ENCODE peak calls at places on chromosome 21, in ten cellular contexts. U is CD8-positive, alpha-beta T cell; S is colonic mucosa; Z is A549; A is esophagus squamous epithelium; P is upper lobe of right lung; Y is cardiac muscle cell; M is CD4-positive, CD25-positive, alpha-beta regulatory T cell; Q is heart left ventricle; I is stomach. F is an unnamed sample.

GRCh38 chr21:16420086-16420724 is 690.4 kb downstream of the USP25 start:
- DNase-seq in U (no peak), S (no peak), Z (no peak), A (no peak), P (no peak), Y (peak; percentile 47), M (no peak), Q (peak; percentile 63), I (peak; percentile 42), F (no peak)

GRCh38 chr21:14766241-14766640 is 220.1 kb upstream of the SAMSN1 start:
- DNase-seq in U (no peak), S (no peak), Z (no peak), A (no peak), P (no peak), Y (no peak), M (no peak), Q (no peak), I (no peak), F (no peak)

GRCh38 chr21:16211339-16212303 is 481.8 kb downstream of the USP25 start:
- DNase-seq in U (no peak), S (no peak), Z (no peak), A (no peak), P (no peak), Y (peak; percentile 41), M (no peak), Q (no peak), I (no peak), F (no peak)

GRCh38 chr21:39173999-39174398 is 9.3 kb downstream of the PSMG1 start:
- DNase-seq in U (no peak), S (no peak), Z (no peak), A (no peak), P (no peak), Y (no peak), M (no peak), Q (no peak), I (no peak), F (no peak)

GRCh38 chr21:44432841-44433790 is 22.2 kb upstream of the LRRC3 start:
- DNase-seq in U (no peak), S (peak; percentile 13), Z (no peak), A (no peak), P (peak; percentile 58), Y (no peak), M (no peak), Q (no peak), I (no peak), F (no peak)

GRCh38 chr21:28554660-28555475 is 437.8 kb downstream of the LTN1 start:
- DNase-seq in U (no peak), S (no peak), Z (no peak), A (no peak), P (no peak), Y (no peak), M (no peak), Q (no peak), I (no peak), F (no peak)

GRCh38 chr21:42161957-42162681 is 56.8 kb upstream of the ABCG1 start:
- DNase-seq in U (peak; percentile 52), S (no peak), Z (no peak), A (no peak), P (peak; percentile 54), Y (no peak), M (peak; percentile 38), Q (no peak), I (no peak), F (no peak)

GRCh38 chr21:43331111-43331961 is 95.6 kb downstream of the SIK1 start:
- DNase-seq in U (no peak), S (no peak), Z (no peak), A (no peak), P (no peak), Y (no peak), M (no peak), Q (no peak), I (no peak), F (no peak)

GRCh38 chr21:28266061-28266460 is 726.6 kb downstream of the LTN1 start:
- DNase-seq in U (no peak), S (no peak), Z (no peak), A (no peak), P (no peak), Y (no peak), M (no peak), Q (no peak), I (no peak), F (no peak)

GRCh38 chr21:45545236-45545570 is 3.0 kb upstream of the SLC19A1 start:
- DNase-seq in U (no peak), S (no peak), Z (no peak), A (no peak), P (no peak), Y (no peak), M (no peak), Q (no peak), I (no peak), F (no peak)

GRCh38 chr21:42992943-42993712 is 18.8 kb downstream of the PKNOX1 start:
- DNase-seq in U (no peak), S (no peak), Z (no peak), A (no peak), P (peak; percentile 63), Y (no peak), M (no peak), Q (no peak), I (no peak), F (no peak)

GRCh38 chr21:23574932-23575331 is 2032.3 kb downstream of the MRPL39 start:
- DNase-seq in U (no peak), S (no peak), Z (no peak), A (no peak), P (no peak), Y (no peak), M (no peak), Q (no peak), I (no peak), F (no peak)

GRCh38 chr21:44958471-44959191 is 18.8 kb downstream of the SLX9 start:
- DNase-seq in U (no peak), S (no peak), Z (no peak), A (no peak), P (no peak), Y (no peak), M (no peak), Q (peak; percentile 89), I (peak; percentile 48), F (peak; percentile 54)

GRCh38 chr21:34986561-34987533 is 62.3 kb downstream of the RUNX1 start:
- DNase-seq in U (peak; percentile 77), S (no peak), Z (no peak), A (no peak), P (no peak), Y (no peak), M (peak; percentile 51), Q (no peak), I (no peak), F (no peak)
- H3K9me3 ChIP-seq in U (no peaks in the 10 kb centered on the region), S (no peaks in the 10 kb centered on the region), Z (no peaks in the 10 kb centered on the region), A (no peaks in the 10 kb centered on the region), P (no peaks in the 10 kb centered on the region), Y (no peaks in the 10 kb centered on the region), M (no peaks in the 10 kb centered on the region), Q (no peaks in the 10 kb centered on the region), I (no peaks in the 10 kb centered on the region), F (no peaks in the 10 kb centered on the region)

GRCh38 chr21:18959817-18960216 is 556.2 kb upstream of the TMPRSS15 start:
- DNase-seq in U (no peak), S (no peak), Z (no peak), A (no peak), P (no peak), Y (no peak), M (no peak), Q (no peak), I (no peak), F (no peak)
- H3K4me1 ChIP-seq in U (no peaks in the 10 kb centered on the region), S (no peaks in the 10 kb centered on the region), Z (no peaks in the 10 kb centered on the region), A (no peaks in the 10 kb centered on the region), P (no peaks in the 10 kb centered on the region), Y (peaks cover 8% of the 10 kb centered on the region), M (no peaks in the 10 kb centered on the region), Q (no peaks in the 10 kb centered on the region), I (no peaks in the 10 kb centered on the region), F (no peaks in the 10 kb centered on the region)

GRCh38 chr21:37273440-37273839 is 6.3 kb upstream of the VPS26C start:
- DNase-seq in U (no peak), S (no peak), Z (no peak), A (no peak), P (no peak), Y (no peak), M (no peak), Q (no peak), I (no peak), F (no peak)
- H3K4me3 ChIP-seq in U (no peak overlapping the region), S (no peak overlapping the region), Z (no peak overlapping the region), A (no peak overlapping the region), P (no peak overlapping the region), Y (no peak overlapping the region), M (no peak overlapping the region), Q (no peak overlapping the region), I (no peak overlapping the region), F (no peak overlapping the region)

GRCh38 chr21:40487406-40487805 is 359.6 kb downstream of the DSCAM start:
- DNase-seq in U (no peak), S (no peak), Z (no peak), A (no peak), P (no peak), Y (no peak), M (no peak), Q (no peak), I (no peak), F (no peak)

DNA sequence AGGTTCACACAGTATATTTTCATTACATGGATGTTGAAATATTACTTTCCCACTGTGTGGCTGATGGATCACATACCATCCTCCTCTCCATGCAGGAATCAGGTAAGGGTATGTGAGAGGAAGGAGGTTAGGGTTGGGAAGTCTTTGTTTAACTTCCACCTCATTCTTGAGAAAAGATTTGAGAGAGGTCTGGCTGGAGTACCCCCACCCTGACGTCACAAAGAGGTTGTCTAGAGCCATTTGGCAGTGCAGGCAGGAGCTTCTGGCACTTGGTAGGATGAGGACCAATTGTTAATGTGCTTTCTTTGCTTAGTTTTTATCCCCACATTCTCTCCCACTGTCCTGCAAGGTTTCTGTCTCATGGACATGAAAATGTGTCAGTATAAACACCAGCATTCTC is 356.6 kb downstream of the DSCAM start:
- DNase-seq in U (no peak), S (no peak), Z (no peak), A (no peak), P (no peak), Y (no peak), M (no peak), Q (no peak), I (no peak), F (no peak)
- H3K9me3 ChIP-seq in U (no peaks in the 10 kb centered on the region), S (no peaks in the 10 kb centered on the region), Z (no peaks in the 10 kb centered on the region), A (no peaks in the 10 kb centered on the region), P (no peaks in the 10 kb centered on the region), Y (no peaks in the 10 kb centered on the region), M (peaks cover 11% of the 10 kb centered on the region), Q (peaks cover 23% of the 10 kb centered on the region), I (peaks cover 9% of the 10 kb centered on the region), F (peaks cover 3% of the 10 kb centered on the region)

F was measured in thoracic aorta.